ENCODE peak calls at places on chromosome X, in six cellular contexts. I is heart left ventricle, Y is tibial artery, U is fibroblast of pulmonary artery, S is body of pancreas, C is HFF-Myc. B is an unnamed sample.
A peak's percentile ranks its signal among the peaks of the same experiment; 100 is the strongest.

GRCh38 chrX:39757971-39758370 is 339.8 kb downstream of the BCOR start:
- DNase-seq in S (no peak), U (peak; percentile 86), C (no peak), Y (no peak), I (no peak), B (no peak)

GRCh38 chrX:118644378-118644777 is 83.0 kb upstream of the IL13RA1 start:
- DNase-seq in S (no peak), C (no peak), Y (no peak), U (peak; percentile 70), I (no peak), B (no peak)

GRCh38 chrX:54358424-54359211 is 772 bp upstream of the WNK3 start:
- DNase-seq in I (peak; percentile 37), C (no peak), U (peak; percentile 61), Y (peak; percentile 19), S (peak; percentile 52), B (no peak)

GRCh38 chrX:115372026-115372610 is 82.6 kb downstream of the LUZP4 start:
- DNase-seq in I (no peak), C (peak; percentile 45), Y (no peak), S (no peak), U (peak; percentile 78), B (no peak)

GRCh38 chrX:113980953-113981352 is 602.9 kb upstream of the HTR2C start:
- DNase-seq in I (no peak), S (no peak), U (no peak), C (no peak), Y (no peak), B (no peak)

GRCh38 chrX:118396113-118396512 is 50.2 kb downstream of the WDR44 start:
- DNase-seq in U (no peak), Y (no peak), S (no peak), C (no peak), I (no peak), B (no peak)

GRCh38 chrX:40736170-40736505 is 796 bp upstream of the MED14 start:
- DNase-seq in C (no peak), I (no peak), S (no peak), U (no peak), Y (no peak), B (no peak)

GRCh38 chrX:110836982-110837381 is 41.4 kb upstream of the CHRDL1 start:
- DNase-seq in I (no peak), Y (no peak), S (no peak), U (no peak), C (no peak), B (no peak)

GRCh38 chrX:76109654-76110053 is 63.2 kb upstream of the PBDC1 start:
- DNase-seq in C (no peak), I (no peak), Y (no peak), U (no peak), S (no peak), B (no peak)

GRCh38 chrX:131393426-131393825 is 104.3 kb upstream of the IGSF1 start:
- DNase-seq in C (no peak), Y (no peak), S (no peak), U (no peak), I (no peak), B (no peak)

GRCh38 chrX:30888526-30889146 is 418 bp downstream of the TAB3 start:
- DNase-seq in U (no peak), S (peak; percentile 16), C (no peak), I (no peak), Y (peak; percentile 22), B (no peak)

GRCh38 chrX:123173833-123174232 is 10.2 kb upstream of the GRIA3 start:
- DNase-seq in I (no peak), Y (no peak), C (no peak), U (no peak), S (no peak), B (no peak)

GRCh38 chrX:9352683-9353430 is 112.0 kb upstream of the TBL1X start:
- DNase-seq in I (peak; percentile 43), U (peak; percentile 79), C (no peak), S (peak; percentile 11), Y (no peak), B (peak; percentile 78)

GRCh38 chrX:34381241-34381640 is 249.1 kb upstream of the FAM47A start:
- DNase-seq in C (no peak), U (peak; percentile 14), I (no peak), Y (no peak), S (no peak), B (no peak)

GRCh38 chrX:17464196-17464595 is 89.2 kb downstream of the NHS start:
- DNase-seq in U (no peak), C (no peak), S (no peak), Y (no peak), I (no peak), B (no peak)

GRCh38 chrX:140503714-140504351 is 1.0 kb downstream of the SOX3 start:
- DNase-seq in I (no peak), U (peak; percentile 11), Y (no peak), C (no peak), S (peak; percentile 36), B (no peak)

GRCh38 chrX:118603981-118604380 is 108.4 kb downstream of the DOCK11 start:
- DNase-seq in U (peak; percentile 76), S (peak; percentile 61), I (no peak), Y (peak; percentile 37), C (peak; percentile 27), B (no peak)

GRCh38 chrX:4570141-4570540 is 856.7 kb upstream of the PRKX start:
- DNase-seq in C (no peak), Y (no peak), U (no peak), S (peak; percentile 66), I (no peak), B (no peak)

GRCh38 chrX:46737462-46737861 is 21.5 kb downstream of the SLC9A7 start:
- DNase-seq in C (no peak), Y (no peak), S (no peak), U (peak; percentile 82), I (no peak), B (no peak)

GRCh38 chrX:106220177-106220576 is 52.1 kb downstream of the PWWP3B start:
- DNase-seq in S (no peak), I (no peak), C (no peak), Y (no peak), U (peak; percentile 10), B (no peak)

GRCh38 chrX:135522878-135523693 is 2.6 kb downstream of the INTS6L start:
- DNase-seq in U (no peak), C (no peak), I (no peak), S (no peak), Y (no peak), B (no peak)

GRCh38 chrX:20267924-20268701 is 1.4 kb upstream of the RPS6KA3 start:
- DNase-seq in U (peak; percentile 28), I (peak; percentile 61), Y (peak; percentile 42), S (peak; percentile 70), C (no peak), B (peak; percentile 47)

DNA sequence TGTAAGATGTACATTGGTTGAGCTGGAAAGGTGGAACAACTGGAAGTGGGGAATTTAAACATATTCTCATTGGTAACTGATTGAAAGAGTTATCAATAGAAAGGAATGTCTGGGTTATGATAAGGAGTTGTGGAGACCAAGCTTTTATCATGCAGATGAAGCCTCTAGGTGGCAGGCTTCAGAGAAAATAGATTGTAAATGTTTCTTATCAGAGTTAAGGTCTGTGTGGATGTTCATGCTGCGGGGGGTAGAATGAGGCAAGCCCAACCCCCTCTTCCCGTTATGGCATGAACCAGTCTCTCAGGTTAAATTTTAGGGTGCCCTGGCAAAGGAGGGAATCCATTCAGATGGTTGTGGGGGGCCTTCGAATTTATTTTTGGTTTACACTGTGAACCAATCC is 16.0 kb downstream of the ARSD start:
- DNase-seq in Y (no peak), S (no peak), C (no peak), I (no peak), U (no peak), B (no peak)
- TF ChIP-seq CTCF in Y (no peak), S (peak; percentile 8), C (peak; percentile 8), I (no peak), U (peak; percentile 18), B (no peak)

DNA sequence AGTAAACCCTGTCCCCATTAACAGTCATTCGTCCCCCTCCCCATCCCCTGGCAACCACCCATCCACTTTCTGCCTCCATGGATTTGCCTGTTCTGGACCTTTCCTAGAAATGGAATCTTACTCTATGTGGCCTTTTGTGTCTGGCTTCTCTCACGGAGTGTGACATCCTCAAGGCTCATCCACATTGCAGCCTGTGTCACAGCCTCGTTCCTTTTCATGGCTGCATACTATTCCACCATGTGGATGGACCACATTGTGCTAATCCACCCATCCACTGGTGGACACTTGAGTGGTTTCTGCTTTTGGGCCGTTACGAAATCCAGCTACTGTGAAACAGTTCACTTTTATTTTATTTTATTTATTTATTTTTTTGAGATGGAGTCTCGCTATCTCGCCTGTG is 8.1 kb upstream of the PPP2R3B start:
- DNase-seq in Y (no peak), S (no peak), I (no peak), C (no peak), U (no peak), B (no peak)
- TF ChIP-seq CTCF in Y (no peak), S (no peak), I (no peak), C (no peak), U (no peak), B (no peak)

DNA sequence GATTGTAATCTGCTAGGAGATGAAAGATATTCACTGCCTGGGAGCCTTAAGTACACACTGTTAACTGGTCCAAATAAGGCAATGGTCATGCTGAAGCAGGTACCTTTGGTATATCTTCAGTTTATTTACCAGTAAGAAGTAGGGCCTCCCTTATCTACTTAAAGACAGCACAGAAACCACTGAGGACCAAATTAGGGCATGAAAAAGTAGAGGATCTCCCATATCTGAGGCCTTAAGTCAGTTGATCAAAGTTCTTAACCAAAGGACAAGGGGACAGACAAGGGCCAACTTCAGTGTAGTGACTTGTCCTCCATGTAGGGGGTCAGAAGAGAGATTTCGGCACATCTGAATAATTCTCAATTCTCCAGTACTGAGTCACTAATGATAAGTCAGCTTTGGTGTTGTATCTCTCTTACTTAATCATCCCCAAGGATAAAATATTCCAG is 59.1 kb downstream of the AMELX start:
- DNase-seq in S (no peak), I (no peak), C (no peak), U (no peak), Y (no peak), B (no peak)
- TF ChIP-seq CTCF in S (no peak), I (no peak), C (no peak), U (no peak), Y (no peak), B (no peak)

GRCh38 chrX:101206471-101206870 is 13.1 kb upstream of the DRP2 start:
- DNase-seq in S (no peak), I (no peak), U (peak; percentile 67), C (peak; percentile 2), Y (no peak), B (no peak)
- TF ChIP-seq CTCF in S (no peak), I (peak; percentile 17), U (peak; percentile 55), C (peak; percentile 21), Y (peak; percentile 31), B (peak; percentile 12)